ENCODE peak calls at places on chromosomes 16 and 17, in ten cellular contexts. M is fibroblast of lung; A is fibroblast of mammary gland; T is thoracic aorta; N is A549; V is left ventricle myocardium inferior; R is HAP-1; J is aorta; X is CD4-positive, alpha-beta memory T cell; D is heart left ventricle. G is an unnamed sample.

GRCh38 chr17:39082482-39082881 is 69.0 kb downstream of the PLXDC1 start:
- DNase-seq in M (peak; percentile 54), A (peak; percentile 86), T (no peak), N (no peak), V (no peak), R (no peak), J (no peak), X (no peak), D (no peak), G (no peak)

GRCh38 chr17:30550512-30551273 is 73.5 kb downstream of the GOSR1 start:
- DNase-seq in M (peak; percentile 77), A (peak; percentile 78), T (no peak), N (no peak), V (no peak), R (no peak), J (peak; percentile 46), X (no peak), D (no peak), G (no peak)

GRCh38 chr16:23795369-23795768 is 40.4 kb upstream of the PRKCB start:
- DNase-seq in M (no peak), A (no peak), T (no peak), N (no peak), V (no peak), R (no peak), J (no peak), X (no peak), D (no peak), G (no peak)

GRCh38 chr16:50293041-50293783 is 26.9 kb downstream of the ADCY7 start:
- DNase-seq in M (no peak), A (no peak), T (no peak), N (no peak), V (no peak), R (no peak), J (peak; percentile 24), X (no peak), D (no peak), G (no peak)

GRCh38 chr17:4395111-4395478 is 28.6 kb upstream of the UBE2G1 start:
- DNase-seq in M (no peak), A (no peak), T (no peak), N (no peak), V (no peak), R (no peak), J (no peak), X (no peak), D (no peak), G (no peak)

GRCh38 chr17:58193641-58194259 is 1.2 kb downstream of the EPX start:
- DNase-seq in M (no peak), A (no peak), T (no peak), N (no peak), V (no peak), R (no peak), J (no peak), X (no peak), D (no peak), G (no peak)

GRCh38 chr17:68196394-68197090 is 51.3 kb upstream of the AMZ2 start:
- DNase-seq in M (no peak), A (no peak), T (no peak), N (no peak), V (no peak), R (no peak), J (peak; percentile 78), X (no peak), D (no peak), G (no peak)

GRCh38 chr16:84593825-84594724 is 23.8 kb downstream of the COTL1 start:
- DNase-seq in M (peak; percentile 37), A (peak; percentile 45), T (no peak), N (no peak), V (no peak), R (no peak), J (no peak), X (peak; percentile 83), D (no peak), G (no peak)

GRCh38 chr17:48593840-48594411 is 347 bp upstream of the HOXB5 start:
- DNase-seq in M (peak; percentile 87), A (peak; percentile 90), T (no peak), N (peak; percentile 81), V (peak; percentile 65), R (peak; percentile 87), J (peak; percentile 95), X (peak; percentile 82), D (peak; percentile 44), G (peak; percentile 79)

GRCh38 chr17:15744885-15745284 is 12.8 kb downstream of the TBC1D26 start:
- DNase-seq in M (peak; percentile 17), A (no peak), T (no peak), N (no peak), V (no peak), R (no peak), J (no peak), X (no peak), D (no peak), G (no peak)

GRCh38 chr17:78474631-78475146 is 96.2 kb downstream of the PGS1 start:
- DNase-seq in M (no peak), A (no peak), T (no peak), N (no peak), V (no peak), R (no peak), J (no peak), X (no peak), D (no peak), G (no peak)

GRCh38 chr16:4767872-4768548 is 1.0 kb upstream of the ZNF500 start:
- DNase-seq in M (peak; percentile 10), A (peak; percentile 45), T (no peak), N (peak; percentile 50), V (no peak), R (peak; percentile 11), J (no peak), X (no peak), D (no peak), G (peak; percentile 64)
- H3K4me3 ChIP-seq in M (peak overlapping the region; percentile 76), A (peak overlapping the region; percentile 53), T (peak overlapping the region; percentile 99), N (peak overlapping the region; percentile 81), V (peak overlapping the region; percentile 86), R (peak overlapping the region; percentile 39), J (peak overlapping the region; percentile 38), X (peak overlapping the region; percentile 96), D (peak overlapping the region; percentile 65), G (peak overlapping the region; percentile 87)

DNA sequence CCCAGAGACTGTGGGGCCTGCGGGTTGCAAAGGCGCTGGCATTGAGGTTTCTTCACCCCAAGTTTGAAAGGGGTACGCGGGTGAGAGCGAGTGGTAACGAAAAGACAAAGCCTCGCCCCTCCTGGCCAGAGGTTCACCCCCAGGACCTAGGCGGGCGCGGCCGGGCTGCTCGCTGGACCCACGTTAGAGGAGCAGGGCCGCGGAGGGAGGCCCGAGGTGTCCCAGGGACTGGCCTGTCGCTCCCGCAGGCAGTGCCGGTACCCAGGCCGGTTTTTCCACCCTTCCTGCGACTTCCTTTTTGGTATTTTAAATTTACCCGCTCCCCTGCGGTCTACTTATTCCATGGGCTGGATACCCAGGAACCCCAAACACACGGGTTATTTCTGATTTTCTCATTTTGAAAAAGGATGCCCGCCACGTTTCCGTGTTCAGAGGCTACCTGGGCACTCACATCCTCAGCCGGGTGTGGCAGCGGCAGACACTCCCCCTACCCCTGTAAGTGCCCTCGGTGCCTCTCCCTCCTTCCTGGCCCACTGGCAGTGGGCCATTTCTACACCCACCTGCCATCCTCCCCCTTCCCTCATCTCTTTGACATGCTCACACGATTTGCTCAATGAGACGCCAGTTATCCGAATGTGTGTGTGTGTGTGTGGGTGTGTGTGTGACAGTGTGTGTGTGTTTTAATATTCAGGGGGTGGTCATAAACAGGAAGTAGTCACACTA is 1.6 kb upstream of the FOXL1 start:
- DNase-seq in M (peak; percentile 80), A (peak; percentile 79), T (no peak), N (no peak), V (no peak), R (no peak), J (peak; percentile 78), X (no peak), D (no peak), G (no peak)
- H3K4me3 ChIP-seq in M (peak overlapping the region; percentile 74), A (peak overlapping the region; percentile 72), T (peak overlapping the region; percentile 76), N (peak overlapping the region; percentile 59), V (peak overlapping the region; percentile 66), R (peak overlapping the region; percentile 42), J (peak overlapping the region; percentile 52), X (no peak overlapping the region), D (peak overlapping the region; percentile 36), G (peak overlapping the region; percentile 50)

GRCh38 chr17:83084214-83084613 is 4.8 kb downstream of the METRNL start:
- DNase-seq in M (no peak), A (no peak), T (no peak), N (no peak), V (no peak), R (no peak), J (no peak), X (no peak), D (no peak), G (no peak)

GRCh38 chr17:83082435-83082834 is 3.0 kb downstream of the METRNL start:
- DNase-seq in M (no peak), A (no peak), T (no peak), N (no peak), V (no peak), R (no peak), J (no peak), X (no peak), D (no peak), G (no peak)

GRCh38 chr17:83084621-83085056 is 5.2 kb downstream of the METRNL start:
- DNase-seq in M (no peak), A (no peak), T (no peak), N (no peak), V (no peak), R (no peak), J (no peak), X (no peak), D (no peak), G (no peak)

GRCh38 chr17:83082899-83083367 is 3.5 kb downstream of the METRNL start:
- DNase-seq in M (no peak), A (no peak), T (no peak), N (no peak), V (no peak), R (no peak), J (no peak), X (no peak), D (no peak), G (no peak)

GRCh38 chr17:83083368-83084201 is 4.2 kb downstream of the METRNL start:
- DNase-seq in M (peak; percentile 99), A (peak; percentile 99), T (no peak), N (peak; percentile 54), V (no peak), R (no peak), J (peak; percentile 85), X (peak; percentile 54), D (no peak), G (no peak)
- H3K4me3 ChIP-seq in M (peak overlapping the region; percentile 37), A (no peak overlapping the region), T (peak overlapping the region; percentile 96), N (no peak overlapping the region), V (peak overlapping the region; percentile 15), R (no peak overlapping the region), J (no peak overlapping the region), X (no peak overlapping the region), D (no peak overlapping the region), G (peak overlapping the region; percentile 89)

DNA sequence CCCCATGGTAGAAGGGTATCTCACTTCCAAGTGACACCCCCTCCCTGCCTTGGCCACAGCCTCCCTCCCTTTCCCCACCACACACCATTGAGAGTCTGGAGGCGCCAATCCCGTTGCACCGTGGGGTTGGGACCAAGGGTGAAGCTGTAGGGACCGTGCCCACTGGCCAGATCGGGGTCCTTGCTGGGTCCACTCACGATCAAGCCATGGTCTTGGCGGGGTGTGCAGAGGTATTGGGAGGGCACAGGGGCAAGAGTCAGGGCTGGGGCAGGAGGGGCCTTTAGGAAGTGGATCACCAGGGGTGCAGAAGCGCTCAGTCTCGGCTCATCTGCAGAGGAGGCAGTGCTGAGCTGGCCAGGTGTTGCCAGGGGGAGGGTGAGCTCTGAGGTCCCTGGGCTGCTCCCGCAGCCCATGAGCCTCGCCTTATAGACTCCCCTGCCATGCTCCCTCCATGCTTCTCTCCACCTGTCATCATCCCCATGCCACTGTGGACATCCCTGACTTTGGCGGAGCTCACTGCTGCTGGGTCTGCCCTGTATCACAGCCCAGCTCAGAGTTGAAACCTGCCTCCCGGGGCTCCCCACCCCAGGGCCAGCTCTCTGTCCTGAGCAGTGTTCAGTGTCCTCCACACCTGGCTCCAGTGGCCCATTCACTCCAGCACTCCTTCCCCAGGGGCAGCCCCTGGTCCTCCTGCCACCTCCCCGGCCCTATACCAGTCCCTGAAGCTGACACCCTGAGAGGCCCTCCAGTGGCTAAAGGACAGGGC is 8.3 kb downstream of the CDH16 start:
- DNase-seq in M (no peak), A (no peak), T (no peak), N (no peak), V (no peak), R (no peak), J (peak; percentile 55), X (no peak), D (peak; percentile 6), G (no peak)
- H3K4me3 ChIP-seq in M (no peak overlapping the region), A (no peak overlapping the region), T (no peak overlapping the region), N (no peak overlapping the region), V (no peak overlapping the region), R (no peak overlapping the region), J (no peak overlapping the region), X (no peak overlapping the region), D (no peak overlapping the region), G (no peak overlapping the region)

G was measured in breast epithelium.